ENCODE peak calls at places on chromosomes 1 and 21, in seven cellular contexts. C is activated CD4-positive, alpha-beta T cell treated with anti-CD3 and anti-CD28 coated beads, Interleukin-2, amount 50 U/mL, for 24 hours; O is T1000; V is AG04449; Y is activated effector memory CD4-positive, alpha-beta T cell treated with anti-CD3 and anti-CD28 coated beads, Interleukin-2, amount 50 U/mL, for 16 hours; P is EL; L is aorta. T is an unnamed sample.

GRCh38 chr21:43816611-43817071 is 27.3 kb downstream of the RRP1 start:
- DNase-seq in C (no peak), Y (no peak), V (no peak), P (no peak), L (no peak), O (no peak), T (no peak)

GRCh38 chr1:185939142-185939541 is 205.0 kb downstream of the HMCN1 start:
- DNase-seq in O (no peak), P (peak; percentile 43), L (no peak), V (no peak), Y (no peak), C (no peak), T (no peak)

GRCh38 chr1:36772837-36773495 is 261.3 kb downstream of the GRIK3 start:
- DNase-seq in V (no peak), O (no peak), L (peak; percentile 30), P (no peak), Y (no peak), C (no peak), T (no peak)

GRCh38 chr1:147745271-147745670 is 15.1 kb downstream of the GJA5 start:
- DNase-seq in C (no peak), V (no peak), P (no peak), L (no peak), Y (no peak), O (no peak), T (no peak)

GRCh38 chr1:22320703-22321344 is 130.8 kb upstream of the ZBTB40 start:
- DNase-seq in O (no peak), V (no peak), C (no peak), L (no peak), Y (no peak), P (no peak), T (no peak)

GRCh38 chr1:218656301-218657037 is 311.3 kb downstream of the TGFB2 start:
- DNase-seq in V (no peak), P (peak; percentile 59), C (no peak), O (peak; percentile 14), Y (no peak), L (no peak), T (no peak)

GRCh38 chr1:204390731-204391466 is 20.7 kb downstream of the PPP1R15B start:
- DNase-seq in P (no peak), O (no peak), L (no peak), V (no peak), C (no peak), Y (no peak), T (no peak)

GRCh38 chr21:34351786-34352241 is 12.0 kb upstream of the KCNE2 start:
- DNase-seq in O (no peak), V (no peak), Y (peak; percentile 61), C (no peak), P (peak; percentile 31), L (no peak), T (no peak)

GRCh38 chr1:117985973-117986372 is 56.4 kb downstream of the WDR3 start:
- DNase-seq in P (no peak), V (no peak), Y (no peak), O (no peak), L (no peak), C (no peak), T (no peak)

GRCh38 chr1:161335796-161336195 is 21.6 kb downstream of the SDHC start:
- DNase-seq in Y (no peak), P (peak; percentile 9), V (no peak), O (no peak), L (no peak), C (no peak), T (no peak)

GRCh38 chr1:31985430-31985829 is 28.2 kb upstream of the KHDRBS1 start:
- DNase-seq in L (no peak), O (no peak), P (no peak), V (no peak), Y (no peak), C (no peak), T (no peak)

GRCh38 chr1:62198069-62198780 is 3.6 kb downstream of the L1TD1 start:
- DNase-seq in P (no peak), Y (no peak), V (no peak), C (no peak), L (no peak), O (no peak), T (no peak)

GRCh38 chr1:20389551-20389950 is 96.5 kb downstream of the CAMK2N1 start:
- DNase-seq in O (no peak), Y (no peak), P (no peak), C (no peak), L (no peak), V (no peak), T (no peak)

GRCh38 chr1:9413143-9413876 is 120.6 kb downstream of the SPSB1 start:
- DNase-seq in L (peak; percentile 88), C (peak; percentile 41), V (no peak), P (peak; percentile 88), Y (peak; percentile 83), O (peak; percentile 60), T (no peak)